ENCODE peak calls at places on chromosomes 1 and 21, in seven cellular contexts. One of them, this sample, is unnamed.
A peak's percentile ranks its signal among the peaks of the same experiment; 100 is the strongest.

GRCh38 chr21:26169611-26170470 is 729 bp downstream of the APP start:
- DNase-seq in H1: no peak
- DNase-seq in transverse colon: peak; percentile 64
- DNase-seq in lower leg skin: peak; percentile 90
- DNase-seq in H54: peak; percentile 56
- DNase-seq in right lobe of liver: peak; percentile 78
- DNase-seq in upper lobe of left lung: peak; percentile 47
- DNase-seq in this sample: peak; percentile 62

GRCh38 chr1:93680121-93681094 is 1.2 kb downstream of the BCAR3 start:
- DNase-seq in transverse colon: peak; percentile 86
- DNase-seq in H1: peak; percentile 50
- DNase-seq in upper lobe of left lung: peak; percentile 89
- DNase-seq in right lobe of liver: peak; percentile 80
- DNase-seq in H54: peak; percentile 62
- DNase-seq in lower leg skin: peak; percentile 97
- DNase-seq in this sample: peak; percentile 82

GRCh38 chr1:233172201-233172600 is 123.3 kb downstream of the PCNX2 start:
- DNase-seq in H54: no peak
- DNase-seq in right lobe of liver: no peak
- DNase-seq in upper lobe of left lung: no peak
- DNase-seq in transverse colon: no peak
- DNase-seq in H1: no peak
- DNase-seq in lower leg skin: no peak
- DNase-seq in this sample: no peak

GRCh38 chr1:204711947-204712701 is 26.6 kb upstream of the LRRN2 start:
- DNase-seq in upper lobe of left lung: no peak
- DNase-seq in H54: no peak
- DNase-seq in right lobe of liver: no peak
- DNase-seq in lower leg skin: peak; percentile 77
- DNase-seq in transverse colon: peak; percentile 56
- DNase-seq in H1: no peak
- DNase-seq in this sample: no peak

GRCh38 chr21:45990049-45990711 is 8.6 kb downstream of the COL6A1 start:
- DNase-seq in transverse colon: no peak
- DNase-seq in right lobe of liver: no peak
- DNase-seq in H54: no peak
- DNase-seq in H1: no peak
- DNase-seq in upper lobe of left lung: no peak
- DNase-seq in lower leg skin: peak; percentile 82
- DNase-seq in this sample: no peak

GRCh38 chr21:14877581-14878228 is 187.1 kb downstream of the NRIP1 start:
- DNase-seq in H54: no peak
- DNase-seq in right lobe of liver: no peak
- DNase-seq in transverse colon: no peak
- DNase-seq in upper lobe of left lung: no peak
- DNase-seq in H1: no peak
- DNase-seq in lower leg skin: no peak
- DNase-seq in this sample: no peak

GRCh38 chr1:44531785-44532566 is 126.9 kb downstream of the RNF220 start:
- DNase-seq in H54: peak; percentile 80
- DNase-seq in lower leg skin: no peak
- DNase-seq in transverse colon: no peak
- DNase-seq in upper lobe of left lung: no peak
- DNase-seq in H1: no peak
- DNase-seq in right lobe of liver: no peak
- DNase-seq in this sample: no peak

GRCh38 chr1:38578444-38578951 is 281.1 kb downstream of the RRAGC start:
- DNase-seq in upper lobe of left lung: peak; percentile 55
- DNase-seq in lower leg skin: peak; percentile 68
- DNase-seq in transverse colon: no peak
- DNase-seq in right lobe of liver: no peak
- DNase-seq in H54: no peak
- DNase-seq in H1: no peak
- DNase-seq in this sample: no peak

GRCh38 chr1:25527226-25527846 is 16.1 kb upstream of the LDLRAP1 start:
- DNase-seq in upper lobe of left lung: no peak
- DNase-seq in lower leg skin: no peak
- DNase-seq in transverse colon: no peak
- DNase-seq in H54: no peak
- DNase-seq in H1: no peak
- DNase-seq in right lobe of liver: no peak
- DNase-seq in this sample: no peak

GRCh38 chr1:112172294-112172882 is 182.9 kb upstream of the KCND3 start:
- DNase-seq in upper lobe of left lung: peak; percentile 42
- DNase-seq in transverse colon: no peak
- DNase-seq in lower leg skin: no peak
- DNase-seq in H1: peak; percentile 15
- DNase-seq in H54: peak; percentile 20
- DNase-seq in right lobe of liver: peak; percentile 53
- DNase-seq in this sample: no peak

GRCh38 chr1:78432016-78432415 is 58.8 kb upstream of the PTGFR start:
- DNase-seq in H1: no peak
- DNase-seq in right lobe of liver: no peak
- DNase-seq in transverse colon: no peak
- DNase-seq in upper lobe of left lung: no peak
- DNase-seq in lower leg skin: no peak
- DNase-seq in H54: no peak
- DNase-seq in this sample: no peak

GRCh38 chr1:78427506-78427905 is 63.3 kb upstream of the PTGFR start:
- DNase-seq in H54: no peak
- DNase-seq in right lobe of liver: no peak
- DNase-seq in transverse colon: no peak
- DNase-seq in upper lobe of left lung: no peak
- DNase-seq in H1: no peak
- DNase-seq in lower leg skin: no peak
- DNase-seq in this sample: no peak

GRCh38 chr1:78420688-78421087 is 70.1 kb upstream of the PTGFR start:
- DNase-seq in right lobe of liver: no peak
- DNase-seq in H1: no peak
- DNase-seq in H54: no peak
- DNase-seq in lower leg skin: no peak
- DNase-seq in transverse colon: no peak
- DNase-seq in upper lobe of left lung: no peak
- DNase-seq in this sample: no peak

GRCh38 chr1:78424720-78425119 is 66.1 kb upstream of the PTGFR start:
- DNase-seq in upper lobe of left lung: no peak
- DNase-seq in transverse colon: no peak
- DNase-seq in lower leg skin: no peak
- DNase-seq in H1: no peak
- DNase-seq in H54: no peak
- DNase-seq in right lobe of liver: no peak
- DNase-seq in this sample: no peak

GRCh38 chr1:78426398-78426797 is 64.4 kb upstream of the PTGFR start:
- DNase-seq in upper lobe of left lung: no peak
- DNase-seq in H1: no peak
- DNase-seq in right lobe of liver: no peak
- DNase-seq in H54: no peak
- DNase-seq in lower leg skin: no peak
- DNase-seq in transverse colon: no peak
- DNase-seq in this sample: no peak
- TF ChIP-seq POLR2A in upper lobe of left lung: no peak
- TF ChIP-seq POLR2A in H1: no peak
- TF ChIP-seq POLR2A in right lobe of liver: no peak
- TF ChIP-seq POLR2A in H54: no peak
- TF ChIP-seq POLR2A in lower leg skin: no peak
- TF ChIP-seq POLR2A in transverse colon: no peak
- TF ChIP-seq POLR2A in this sample: no peak

GRCh38 chr1:91021686-91022517 is at the start of gene ZNF644:
- DNase-seq in upper lobe of left lung: peak; percentile 93
- DNase-seq in lower leg skin: peak; percentile 97
- DNase-seq in transverse colon: peak; percentile 91
- DNase-seq in right lobe of liver: peak; percentile 94
- DNase-seq in H54: peak; percentile 87
- DNase-seq in H1: peak; percentile 73
- DNase-seq in this sample: peak; percentile 88
- TF ChIP-seq POLR2A in upper lobe of left lung: no peak
- TF ChIP-seq POLR2A in lower leg skin: no peak
- TF ChIP-seq POLR2A in transverse colon: peak; percentile 85
- TF ChIP-seq POLR2A in right lobe of liver: peak; percentile 92
- TF ChIP-seq POLR2A in H54: peak; percentile 87
- TF ChIP-seq POLR2A in H1: peak; percentile 95
- TF ChIP-seq POLR2A in this sample: no peak

GRCh38 chr1:202123336-202123813 is 658 bp downstream of the GPR37L1 start:
- DNase-seq in transverse colon: no peak
- DNase-seq in H54: no peak
- DNase-seq in upper lobe of left lung: no peak
- DNase-seq in lower leg skin: no peak
- DNase-seq in right lobe of liver: no peak
- DNase-seq in H1: no peak
- DNase-seq in this sample: no peak
- TF ChIP-seq POLR2A in transverse colon: no peak
- TF ChIP-seq POLR2A in H54: no peak
- TF ChIP-seq POLR2A in upper lobe of left lung: no peak
- TF ChIP-seq POLR2A in lower leg skin: no peak
- TF ChIP-seq POLR2A in right lobe of liver: no peak
- TF ChIP-seq POLR2A in H1: no peak
- TF ChIP-seq POLR2A in this sample: no peak

DNA sequence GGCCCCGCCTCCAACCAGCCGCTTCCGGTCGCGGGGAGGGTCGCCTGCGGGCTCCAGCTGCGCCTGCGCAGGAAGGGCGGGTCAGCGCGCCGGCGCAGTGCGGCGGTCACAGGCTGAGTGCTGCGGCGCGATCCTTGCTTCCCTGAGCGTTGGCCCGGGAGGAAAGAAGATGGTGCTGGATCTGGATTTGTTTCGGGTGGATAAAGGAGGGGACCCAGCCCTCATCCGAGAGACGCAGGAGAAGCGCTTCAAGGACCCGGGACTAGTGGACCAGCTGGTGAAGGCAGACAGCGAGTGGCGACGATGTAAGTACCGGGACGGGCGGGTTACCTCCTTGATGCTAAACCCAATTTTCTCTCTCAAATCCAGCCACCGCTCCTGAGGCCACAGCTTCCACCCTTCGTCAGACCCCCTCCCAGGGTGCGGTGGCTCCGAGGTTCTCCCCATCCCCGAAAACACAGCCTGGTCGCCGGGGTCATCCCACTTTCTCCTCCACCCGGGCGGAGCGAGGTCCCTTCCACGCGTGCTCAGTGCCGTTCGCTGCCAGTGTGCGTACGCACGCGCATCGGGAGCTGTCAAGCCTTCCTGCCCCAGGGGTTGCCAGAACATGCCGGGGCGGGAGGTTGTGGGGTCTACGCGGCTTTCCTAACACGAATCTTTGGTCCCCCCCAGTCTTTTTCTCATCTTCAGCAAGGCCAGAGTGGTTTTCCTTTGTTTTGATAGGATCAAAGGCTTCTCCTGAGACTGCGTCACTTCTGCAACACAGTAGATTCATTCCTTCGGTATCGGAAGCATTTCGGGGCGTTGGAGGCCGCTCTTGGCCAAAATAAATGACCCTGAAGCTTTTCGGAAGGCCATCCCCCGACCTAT is at the start of gene SARS1:
- DNase-seq in lower leg skin: peak; percentile 97
- DNase-seq in H1: no peak
- DNase-seq in transverse colon: peak; percentile 92
- DNase-seq in right lobe of liver: peak; percentile 92
- DNase-seq in H54: peak; percentile 84
- DNase-seq in upper lobe of left lung: peak; percentile 89
- DNase-seq in this sample: peak; percentile 92
- TF ChIP-seq POLR2A in lower leg skin: no peak
- TF ChIP-seq POLR2A in H1: no peak
- TF ChIP-seq POLR2A in transverse colon: peak; percentile 93
- TF ChIP-seq POLR2A in right lobe of liver: peak; percentile 82
- TF ChIP-seq POLR2A in H54: peak; percentile 89
- TF ChIP-seq POLR2A in upper lobe of left lung: no peak
- TF ChIP-seq POLR2A in this sample: peak; percentile 63

DNA sequence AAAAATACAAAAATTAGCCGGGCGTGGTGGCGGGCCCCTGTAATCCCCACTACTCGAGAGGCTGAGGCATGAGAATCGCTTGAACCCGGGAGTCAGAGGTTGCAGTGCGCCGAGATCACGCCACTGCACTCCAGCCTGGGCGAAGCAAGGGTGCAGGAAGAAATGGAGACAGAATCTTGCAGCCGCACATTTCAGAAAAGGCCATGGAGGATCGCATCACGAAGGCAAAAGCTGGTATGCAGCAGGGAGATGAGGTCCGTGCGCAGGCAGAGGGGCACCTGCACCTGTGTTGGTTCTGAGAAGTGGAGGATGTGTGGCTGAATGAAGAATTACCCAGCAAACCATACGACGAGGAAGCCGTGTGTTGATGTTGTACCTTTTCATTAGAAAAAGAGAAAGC is 53.0 kb upstream of the ABCG1 start:
- DNase-seq in transverse colon: no peak
- DNase-seq in H1: no peak
- DNase-seq in H54: no peak
- DNase-seq in right lobe of liver: no peak
- DNase-seq in lower leg skin: peak; percentile 78
- DNase-seq in upper lobe of left lung: no peak
- DNase-seq in this sample: peak; percentile 15
- TF ChIP-seq POLR2A in transverse colon: no peak
- TF ChIP-seq POLR2A in H1: no peak
- TF ChIP-seq POLR2A in H54: no peak
- TF ChIP-seq POLR2A in right lobe of liver: no peak
- TF ChIP-seq POLR2A in lower leg skin: no peak
- TF ChIP-seq POLR2A in upper lobe of left lung: no peak
- TF ChIP-seq POLR2A in this sample: no peak

GRCh38 chr1:27887215-27888035 is 15.1 kb downstream of the THEMIS2 start:
- DNase-seq in H54: no peak
- DNase-seq in lower leg skin: no peak
- DNase-seq in H1: no peak
- DNase-seq in upper lobe of left lung: peak; percentile 58
- DNase-seq in transverse colon: peak; percentile 59
- DNase-seq in right lobe of liver: no peak
- DNase-seq in this sample: no peak
- TF ChIP-seq POLR2A in H54: no peak
- TF ChIP-seq POLR2A in lower leg skin: no peak
- TF ChIP-seq POLR2A in H1: no peak
- TF ChIP-seq POLR2A in upper lobe of left lung: no peak
- TF ChIP-seq POLR2A in transverse colon: no peak
- TF ChIP-seq POLR2A in right lobe of liver: no peak
- TF ChIP-seq POLR2A in this sample: no peak

DNA sequence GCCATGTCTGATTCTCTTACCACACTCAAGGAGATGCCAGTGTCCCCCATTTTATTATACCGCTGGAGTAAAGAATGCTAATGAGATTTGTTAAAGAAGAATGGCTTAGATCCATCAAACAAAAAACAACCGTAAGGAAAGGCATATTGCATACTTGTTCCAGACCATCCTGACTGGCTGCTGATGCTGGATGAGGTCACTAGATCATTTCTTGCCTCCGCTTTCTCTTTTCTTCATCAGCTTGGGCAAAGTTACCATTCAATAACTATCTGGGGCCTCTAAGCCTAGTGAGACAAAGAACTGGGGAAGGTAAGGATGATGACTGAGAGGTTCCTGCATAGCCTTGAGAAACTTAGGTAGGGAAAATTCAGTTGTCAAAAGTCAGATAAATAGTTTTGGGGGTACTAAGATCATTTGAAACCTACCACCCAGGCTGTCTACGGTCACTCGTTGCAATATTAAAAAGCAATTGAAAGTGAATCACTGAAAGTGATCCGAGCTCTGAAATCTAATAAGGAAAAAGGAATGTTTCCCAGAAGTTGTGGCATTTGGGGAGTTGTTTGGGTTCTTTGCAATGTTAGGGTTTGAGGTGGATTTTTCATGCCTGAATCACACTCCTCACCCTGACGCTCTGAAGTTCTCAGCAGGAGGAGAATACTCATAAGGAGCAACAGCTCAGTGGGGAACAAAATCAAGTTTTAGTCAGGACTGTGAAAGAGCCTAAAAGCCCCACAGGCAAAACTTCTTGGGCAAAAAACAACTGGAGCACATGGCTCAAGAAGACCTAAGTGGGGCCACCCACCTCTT is 176.8 kb downstream of the HHIPL2 start:
- DNase-seq in transverse colon: no peak
- DNase-seq in lower leg skin: no peak
- DNase-seq in upper lobe of left lung: no peak
- DNase-seq in right lobe of liver: no peak
- DNase-seq in H54: peak; percentile 45
- DNase-seq in H1: no peak
- DNase-seq in this sample: no peak
- TF ChIP-seq POLR2A in transverse colon: no peak
- TF ChIP-seq POLR2A in lower leg skin: no peak
- TF ChIP-seq POLR2A in upper lobe of left lung: no peak
- TF ChIP-seq POLR2A in right lobe of liver: no peak
- TF ChIP-seq POLR2A in H54: no peak
- TF ChIP-seq POLR2A in H1: no peak
- TF ChIP-seq POLR2A in this sample: no peak